ENCODE peak calls at places on chromosomes 11 and 22, in nine cellular contexts. M is astrocyte, Z is left ventricle myocardium inferior, R is Peyer's patch, S is SJSA1, Y is IMR-90, A is fibroblast of lung, V is RWPE2, C is SK-N-SH. H is an unnamed sample. For H3K4me1 and H3K27me3, the result is how much of the 10 kb centered on the place peaks cover.

GRCh38 chr11:90775573-90776165 is 552.8 kb upstream of the CHORDC1 start:
- DNase-seq in R (no peak), S (no peak), Z (no peak), A (no peak), Y (no peak), V (no peak), M (no peak), C (no peak), H (no peak)

GRCh38 chr22:48893288-48894063 is 934.2 kb downstream of the BRD1 start:
- DNase-seq in S (peak), C (no peak), M (no peak), V (peak), R (no peak), A (no peak), Y (no peak), Z (no peak), H (no peak)

GRCh38 chr11:6240139-6240538 is 1.2 kb downstream of the CNGA4 start:
- DNase-seq in M (no peak), V (no peak), R (peak), A (no peak), Z (no peak), Y (no peak), C (no peak), S (no peak), H (no peak)

GRCh38 chr11:86710936-86711335 is 38.5 kb upstream of the ME3 start:
- DNase-seq in Z (no peak), S (no peak), A (no peak), C (no peak), R (no peak), V (no peak), Y (no peak), M (no peak), H (no peak)

GRCh38 chr11:81869337-81870065 is 864.2 kb downstream of the FAM181B start:
- DNase-seq in R (no peak), S (no peak), Y (no peak), C (no peak), Z (no peak), A (peak), V (no peak), M (peak), H (no peak)

GRCh38 chr22:36641902-36642640 is 61.5 kb downstream of the CACNG2 start:
- DNase-seq in M (peak), Y (peak), Z (no peak), V (no peak), A (peak), S (no peak), C (no peak), R (no peak), H (no peak)

GRCh38 chr11:18248561-18248960 is at the start of gene SAA2:
- DNase-seq in C (no peak), Y (no peak), M (no peak), A (no peak), V (no peak), Z (no peak), R (no peak), S (no peak), H (no peak)

GRCh38 chr22:19767427-19768380 is 7.1 kb downstream of the TBX1 start:
- DNase-seq in M (no peak), C (no peak), Y (no peak), S (no peak), Z (peak), R (no peak), A (no peak), V (no peak), H (no peak)

GRCh38 chr11:115911656-115912055 is 407.4 kb upstream of the CADM1 start:
- DNase-seq in Z (no peak), A (peak), S (no peak), C (peak), M (no peak), Y (no peak), R (no peak), V (no peak), H (no peak)

GRCh38 chr11:12587333-12587997 is 86.8 kb upstream of the TEAD1 start:
- DNase-seq in R (no peak), C (no peak), V (no peak), Z (no peak), Y (peak), A (peak), S (no peak), M (peak), H (no peak)

GRCh38 chr11:86785576-86785975 is 14.8 kb upstream of the PRSS23 start:
- DNase-seq in V (no peak), A (no peak), Z (no peak), M (no peak), Y (no peak), S (no peak), R (no peak), C (no peak), H (no peak)

GRCh38 chr22:19419464-19420178 is 11.9 kb downstream of the HIRA start:
- DNase-seq in R (no peak), A (no peak), V (no peak), Z (no peak), C (no peak), Y (peak), M (no peak), S (no peak), H (no peak)

GRCh38 chr11:7595016-7595869 is 78.1 kb downstream of the CYB5R2 start:
- DNase-seq in S (no peak), Y (no peak), C (no peak), R (no peak), M (no peak), A (no peak), Z (no peak), V (no peak), H (no peak)

GRCh38 chr11:30567148-30567547 is 19.0 kb downstream of the MPPED2 start:
- DNase-seq in R (no peak), V (no peak), C (no peak), A (no peak), S (no peak), Y (no peak), M (no peak), Z (no peak), H (no peak)

GRCh38 chr22:19374410-19374809 is 57.1 kb downstream of the HIRA start:
- DNase-seq in C (no peak), S (no peak), Y (no peak), M (no peak), R (no peak), A (no peak), Z (no peak), V (no peak), H (no peak)

GRCh38 chr11:86447763-86448480 is 73.2 kb downstream of the CCDC81 start:
- DNase-seq in Y (no peak), A (no peak), C (no peak), V (no peak), Z (no peak), S (no peak), M (no peak), R (no peak), H (no peak)

GRCh38 chr11:86623041-86623621 is 49.3 kb downstream of the ME3 start:
- DNase-seq in Z (no peak), M (peak), R (no peak), A (peak), S (no peak), Y (no peak), C (no peak), V (no peak), H (no peak)

GRCh38 chr11:130212431-130212961 is 52.9 kb downstream of the ST14 start:
- DNase-seq in Z (no peak), R (peak), V (peak), S (no peak), M (no peak), A (no peak), C (peak), Y (no peak), H (peak)

GRCh38 chr11:78350101-78350645 is 67.4 kb downstream of the GAB2 start:
- DNase-seq in M (no peak), Y (peak), Z (no peak), C (no peak), A (peak), R (no peak), S (no peak), V (no peak), H (no peak)

GRCh38 chr11:10488121-10488580 is 33.1 kb downstream of the AMPD3 start:
- DNase-seq in M (no peak), Z (no peak), V (peak), C (no peak), Y (peak), S (peak), R (peak), A (peak), H (no peak)

GRCh38 chr22:37344735-37345462 is 62.6 kb downstream of the CYTH4 start:
- DNase-seq in V (no peak), Y (no peak), A (no peak), R (no peak), Z (no peak), C (no peak), S (no peak), M (no peak), H (no peak)

GRCh38 chr22:28819253-28820096 is 19.1 kb upstream of the XBP1 start:
- DNase-seq in Y (no peak), A (no peak), S (no peak), C (no peak), Z (no peak), R (no peak), V (no peak), M (no peak), H (peak)
- H3K4me1 ChIP-seq in Y (under half), A (under half), S (under half), C (under half), Z (under half), R (under half), V (under half), M (under half), H (under half)

DNA sequence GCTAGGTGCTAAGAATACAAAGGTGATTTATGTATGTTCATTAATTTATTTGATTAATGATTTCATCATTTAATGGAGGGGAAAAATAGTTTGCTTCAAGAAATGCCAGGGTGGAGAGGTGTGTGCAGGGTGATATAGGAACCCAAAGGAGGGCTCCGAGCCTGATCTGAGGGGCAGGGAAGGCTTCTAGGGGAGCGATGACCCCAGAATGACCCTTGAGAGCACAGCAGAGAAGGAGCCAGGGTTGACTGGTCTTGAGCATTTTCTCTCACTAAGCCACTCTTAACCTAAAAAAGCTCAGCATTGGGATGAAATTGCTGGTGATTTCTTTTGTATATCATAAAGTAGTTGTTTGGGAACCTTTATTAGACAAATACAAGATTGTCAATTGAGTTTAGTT is 35.1 kb downstream of the HIPK3 start:
- DNase-seq in Z (no peak), S (no peak), R (no peak), C (no peak), A (no peak), M (no peak), V (no peak), Y (no peak), H (no peak)
- H3K27ac ChIP-seq in Z (peak), S (no peak), R (no peak), C (no peak), A (no peak), M (no peak), V (no peak), Y (no peak), H (no peak)

DNA sequence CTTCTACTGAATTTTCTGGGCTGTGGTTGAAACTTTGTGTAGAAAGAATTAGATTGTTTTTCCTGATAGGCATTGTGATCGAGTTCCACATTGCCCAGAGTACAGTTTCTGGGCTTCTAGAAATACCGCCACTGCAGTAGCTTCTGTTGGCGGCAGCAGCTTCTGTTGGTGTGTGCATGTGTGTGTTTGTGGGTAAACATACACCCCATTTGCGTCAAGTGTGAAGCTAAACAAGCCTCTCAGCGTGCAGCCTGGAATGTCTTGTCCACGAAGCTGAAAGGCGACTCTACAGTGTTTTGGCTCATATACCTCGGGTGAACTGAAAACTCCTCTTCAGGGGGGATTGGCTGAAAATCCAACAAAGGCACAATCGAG is 112.0 kb upstream of the E2F8 start:
- DNase-seq in Y (no peak), V (no peak), R (no peak), A (no peak), M (no peak), Z (no peak), S (no peak), C (no peak), H (no peak)
- H3K27me3 ChIP-seq in Y (half or more), V (under half), R (under half), A (under half), M (half or more), Z (half or more), S (under half), C (half or more), H (under half)

DNA sequence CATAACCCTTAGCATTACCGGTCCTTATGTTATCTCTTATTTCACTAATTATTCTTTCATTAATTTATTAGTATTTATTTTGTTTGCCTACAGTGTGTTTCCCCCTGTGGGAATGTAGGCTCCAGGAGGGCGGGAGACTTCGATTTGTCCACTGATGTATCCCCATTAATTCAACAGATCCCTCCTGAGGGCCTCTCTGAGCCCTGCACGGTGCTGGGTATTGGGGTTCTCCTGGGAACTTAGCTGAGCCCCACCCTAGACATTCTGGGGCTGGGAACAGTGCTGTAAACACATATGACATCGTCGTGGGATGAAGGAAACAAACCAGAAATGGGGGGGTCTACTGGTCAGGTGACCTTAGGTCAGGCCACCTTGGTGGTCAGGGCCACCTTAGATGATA is 798 bp downstream of the PHETA2 start:
- DNase-seq in A (no peak), R (no peak), Y (no peak), C (no peak), S (no peak), Z (no peak), V (no peak), M (no peak), H (no peak)
- H3K4me1 ChIP-seq in A (under half), R (under half), Y (under half), C (under half), S (under half), Z (half or more), V (under half), M (under half), H (under half)

GRCh38 chr11:73152861-73153483 is 10.9 kb upstream of the FCHSD2 start:
- DNase-seq in S (no peak), C (no peak), R (no peak), Y (no peak), Z (no peak), A (no peak), M (no peak), V (no peak), H (no peak)

GRCh38 chr11:73154178-73154577 is 12.1 kb upstream of the FCHSD2 start:
- DNase-seq in V (no peak), M (no peak), Y (no peak), C (no peak), S (no peak), R (no peak), A (no peak), Z (no peak), H (no peak)

GRCh38 chr11:73149105-73149504 is 7.0 kb upstream of the FCHSD2 start:
- DNase-seq in S (no peak), M (no peak), A (no peak), C (no peak), R (no peak), Y (no peak), V (no peak), Z (no peak), H (no peak)

GRCh38 chr11:73151371-73151870 is 9.3 kb upstream of the FCHSD2 start:
- DNase-seq in M (no peak), A (no peak), R (no peak), S (no peak), V (no peak), Z (no peak), C (no peak), Y (no peak), H (no peak)

DNA sequence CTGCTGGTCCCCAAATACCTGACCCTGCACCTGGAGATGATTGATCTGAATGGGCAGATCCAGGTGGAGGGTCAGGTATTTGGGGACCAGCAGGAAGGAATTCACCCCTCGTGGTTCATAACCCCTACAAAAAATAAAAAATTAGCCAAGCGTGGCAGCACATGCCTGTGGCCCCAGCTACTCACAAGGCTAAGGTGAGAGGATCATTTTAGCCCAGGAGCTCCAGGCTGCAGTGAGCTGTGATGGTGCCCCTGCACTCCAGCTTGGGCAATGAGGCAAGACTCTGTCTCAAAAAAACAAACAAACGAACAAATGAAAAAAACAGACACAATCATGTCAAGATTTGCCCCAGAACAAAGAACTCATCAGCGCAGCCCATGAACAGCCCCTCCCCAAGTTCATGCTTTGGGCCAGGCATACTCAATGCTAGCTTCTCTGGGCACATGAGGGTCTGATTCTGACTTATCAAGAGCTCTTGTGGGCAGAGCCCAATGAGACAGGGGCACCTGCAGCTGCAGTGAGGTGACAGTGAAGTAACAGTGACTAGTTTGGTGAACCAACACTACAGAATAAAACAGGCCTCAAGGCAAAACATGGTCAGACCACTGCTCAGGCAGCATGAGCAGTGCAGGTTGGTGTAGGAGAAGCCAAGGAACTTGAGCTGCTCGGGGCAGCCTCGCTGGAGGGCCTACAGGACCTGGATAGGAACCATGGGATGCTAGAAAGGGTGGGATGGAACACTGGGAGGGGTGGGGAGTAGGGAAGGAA is 10.2 kb upstream of the FCHSD2 start:
- DNase-seq in A (no peak), R (no peak), Z (no peak), M (no peak), S (no peak), V (no peak), C (no peak), Y (no peak), H (no peak)
- H3K27ac ChIP-seq in A (no peak), R (peak), Z (peak), M (no peak), S (no peak), V (no peak), C (no peak), Y (no peak), H (no peak)